ENCODE peak calls at places on chromosomes 11 and 22, in five cellular contexts. W is lower leg skin, P is body of pancreas, E is esophagus squamous epithelium, O is IMR-90. D is an unnamed sample.

GRCh38 chr22:27370281-27370680 is 431.3 kb downstream of the MN1 start:
- DNase-seq in W (no peak), P (no peak), E (no peak), O (no peak), D (no peak)

GRCh38 chr11:19679952-19680823 is 32.4 kb upstream of the NAV2 start:
- DNase-seq in W (peak; percentile 87), P (peak; percentile 74), E (no peak), O (peak; percentile 99), D (peak; percentile 86)

GRCh38 chr11:26849009-26849408 is 127.1 kb upstream of the SLC5A12 start:
- DNase-seq in W (peak; percentile 64), P (peak; percentile 8), E (no peak), O (no peak), D (peak; percentile 41)

GRCh38 chr11:65847746-65848145 is 10.2 kb downstream of the CFL1 start:
- DNase-seq in W (no peak), P (no peak), E (no peak), O (no peak), D (no peak)

GRCh38 chr22:29260031-29260560 is 7.7 kb downstream of the RHBDD3 start:
- DNase-seq in W (no peak), P (no peak), E (no peak), O (no peak), D (no peak)

GRCh38 chr22:23242473-23243001 is 62.2 kb downstream of the BCR start:
- DNase-seq in W (no peak), P (no peak), E (no peak), O (peak; percentile 46), D (no peak)

GRCh38 chr22:17132112-17132511 is 11.0 kb upstream of the TMEM121B start:
- DNase-seq in W (no peak), P (no peak), E (no peak), O (no peak), D (no peak)

GRCh38 chr22:38824587-38824986 is 19.2 kb downstream of the NPTXR start:
- DNase-seq in W (no peak), P (peak; percentile 45), E (no peak), O (peak; percentile 75), D (peak; percentile 31)

GRCh38 chr11:118443590-118444218 is 7.4 kb downstream of the KMT2A start:
- DNase-seq in W (no peak), P (no peak), E (no peak), O (no peak), D (no peak)

GRCh38 chr11:69044111-69045013 is 4.4 kb upstream of the TPCN2 start:
- DNase-seq in W (peak; percentile 53), P (peak; percentile 79), E (no peak), O (peak; percentile 72), D (no peak)

GRCh38 chr11:45885921-45886721 is 670 bp downstream of the MAPK8IP1 start:
- DNase-seq in W (no peak), P (no peak), E (no peak), O (no peak), D (no peak)

GRCh38 chr11:124928942-124929663 is 6.7 kb downstream of the HEPACAM start:
- DNase-seq in W (no peak), P (peak; percentile 16), E (no peak), O (no peak), D (no peak)

GRCh38 chr11:115613986-115614625 is 109.9 kb upstream of the CADM1 start:
- DNase-seq in W (no peak), P (no peak), E (no peak), O (peak; percentile 90), D (no peak)

GRCh38 chr11:103537904-103538502 is 428.8 kb downstream of the DYNC2H1 start:
- DNase-seq in W (no peak), P (no peak), E (no peak), O (peak; percentile 47), D (no peak)

GRCh38 chr22:38504731-38505594 is 1.1 kb downstream of the DDX17 start:
- DNase-seq in W (no peak), P (peak; percentile 80), E (no peak), O (peak; percentile 48), D (peak; percentile 37)

GRCh38 chr22:40385041-40385782 is 14.8 kb downstream of the SGSM3 start:
- DNase-seq in W (no peak), P (peak; percentile 34), E (no peak), O (no peak), D (no peak)

GRCh38 chr11:67648140-67648795 is 2.3 kb downstream of the ACY3 start:
- DNase-seq in W (no peak), P (peak; percentile 76), E (no peak), O (no peak), D (no peak)

GRCh38 chr11:15806217-15806616 is 550.1 kb downstream of the SOX6 start:
- DNase-seq in W (no peak), P (no peak), E (no peak), O (no peak), D (no peak)

GRCh38 chr11:46769636-46770221 is 50.7 kb downstream of the F2 start:
- DNase-seq in W (no peak), P (no peak), E (no peak), O (no peak), D (no peak)

GRCh38 chr11:19929147-19929546 is 216.5 kb downstream of the NAV2 start:
- DNase-seq in W (no peak), P (no peak), E (no peak), O (no peak), D (no peak)

GRCh38 chr11:115398333-115398732 is 105.9 kb downstream of the CADM1 start:
- DNase-seq in W (no peak), P (no peak), E (no peak), O (peak; percentile 40), D (no peak)

GRCh38 chr22:26479792-26480610 is 3.6 kb downstream of the HPS4 start:
- DNase-seq in W (no peak), P (no peak), E (no peak), O (no peak), D (no peak)

GRCh38 chr11:67613960-67614715 is 7.4 kb downstream of the NDUFV1 start:
- DNase-seq in W (no peak), P (peak; percentile 68), E (no peak), O (peak; percentile 13), D (peak; percentile 83)

GRCh38 chr11:123187670-123188507 is 7.2 kb downstream of the CLMP start:
- DNase-seq in W (no peak), P (no peak), E (no peak), O (peak; percentile 63), D (no peak)

GRCh38 chr11:120182357-120182756 is 28.5 kb upstream of the OAF start:
- DNase-seq in W (peak; percentile 12), P (no peak), E (no peak), O (no peak), D (no peak)

GRCh38 chr11:79393362-79394043 is 47.3 kb downstream of the TENM4 start:
- DNase-seq in W (no peak), P (peak; percentile 8), E (no peak), O (no peak), D (no peak)

GRCh38 chr22:49154433-49154832 is 673.2 kb downstream of the BRD1 start:
- DNase-seq in W (no peak), P (no peak), E (no peak), O (no peak), D (no peak)

GRCh38 chr11:20157768-20158167 is 2.5 kb downstream of the DBX1 start:
- DNase-seq in W (no peak), P (no peak), E (no peak), O (no peak), D (no peak)

GRCh38 chr22:28978158-28978557 is 83.5 kb downstream of the C22orf31 start:
- DNase-seq in W (no peak), P (no peak), E (no peak), O (peak; percentile 54), D (no peak)

GRCh38 chr11:123060265-123061000 is 1.5 kb downstream of the HSPA8 start:
- DNase-seq in W (no peak), P (no peak), E (no peak), O (no peak), D (no peak)

GRCh38 chr22:16783930-16784354 is 41.3 kb downstream of the XKR3 start:
- DNase-seq in W (no peak), P (no peak), E (no peak), O (no peak), D (no peak)

GRCh38 chr11:8040261-8040920 is 40.6 kb upstream of the TUB start:
- DNase-seq in W (no peak), P (no peak), E (no peak), O (no peak), D (peak; percentile 13)

DNA sequence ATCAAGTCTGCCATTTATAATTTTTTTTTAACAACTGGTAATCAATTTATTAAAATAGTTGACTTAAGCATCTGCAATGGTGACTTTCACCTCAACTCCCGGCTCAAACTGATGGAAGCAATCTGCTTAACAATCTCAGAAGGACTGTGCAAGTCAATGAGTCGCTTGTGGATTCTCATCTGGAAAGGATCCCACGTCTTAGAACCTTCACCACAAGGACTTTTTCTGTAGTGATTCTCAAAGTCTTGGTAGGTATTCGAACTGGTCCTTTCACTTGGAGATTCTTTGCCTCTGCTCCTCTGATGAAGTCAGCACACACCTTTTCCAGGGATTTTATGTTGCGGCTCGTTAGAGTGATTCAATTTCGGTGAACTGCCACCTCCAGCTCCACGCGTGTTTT is 7.3 kb downstream of the RSF1 start:
- DNase-seq in W (no peak), P (no peak), E (no peak), O (peak; percentile 65), D (no peak)
- TF ChIP-seq POLR2A in W (no peak), P (no peak), E (no peak), O (no peak), D (no peak)

GRCh38 chr11:1633864-1634263 is 4.3 kb downstream of the KRTAP5-5 start:
- DNase-seq in W (no peak), P (no peak), E (no peak), O (no peak), D (no peak)
- TF ChIP-seq CTCF in W (no peak), P (no peak), E (no peak), O (no peak), D (no peak)

DNA sequence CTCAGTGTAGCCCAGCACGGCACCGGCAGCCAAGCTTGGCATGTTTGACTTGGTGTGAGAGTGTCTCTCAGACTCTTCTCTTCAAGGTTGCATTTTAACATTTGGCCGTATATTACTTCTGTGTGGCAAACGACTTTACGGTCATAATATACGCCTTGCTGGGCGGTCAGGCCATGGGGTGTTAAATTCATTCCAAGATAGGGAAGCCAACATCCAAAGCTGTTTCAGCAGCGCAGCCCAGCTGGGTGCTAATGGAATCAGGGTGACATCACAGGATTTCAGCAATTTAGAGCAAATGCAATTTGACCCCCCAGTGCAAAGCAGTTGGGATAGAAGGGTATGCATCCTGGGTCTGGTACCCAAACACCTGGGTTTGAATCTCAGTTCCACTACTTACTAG is 16.7 kb upstream of the MYH9 start:
- DNase-seq in W (no peak), P (no peak), E (no peak), O (no peak), D (no peak)
- H3K4me3 ChIP-seq in W (no peak overlapping the region), P (no peak overlapping the region), E (no peak overlapping the region), O (no peak overlapping the region), D (no peak overlapping the region)

DNA sequence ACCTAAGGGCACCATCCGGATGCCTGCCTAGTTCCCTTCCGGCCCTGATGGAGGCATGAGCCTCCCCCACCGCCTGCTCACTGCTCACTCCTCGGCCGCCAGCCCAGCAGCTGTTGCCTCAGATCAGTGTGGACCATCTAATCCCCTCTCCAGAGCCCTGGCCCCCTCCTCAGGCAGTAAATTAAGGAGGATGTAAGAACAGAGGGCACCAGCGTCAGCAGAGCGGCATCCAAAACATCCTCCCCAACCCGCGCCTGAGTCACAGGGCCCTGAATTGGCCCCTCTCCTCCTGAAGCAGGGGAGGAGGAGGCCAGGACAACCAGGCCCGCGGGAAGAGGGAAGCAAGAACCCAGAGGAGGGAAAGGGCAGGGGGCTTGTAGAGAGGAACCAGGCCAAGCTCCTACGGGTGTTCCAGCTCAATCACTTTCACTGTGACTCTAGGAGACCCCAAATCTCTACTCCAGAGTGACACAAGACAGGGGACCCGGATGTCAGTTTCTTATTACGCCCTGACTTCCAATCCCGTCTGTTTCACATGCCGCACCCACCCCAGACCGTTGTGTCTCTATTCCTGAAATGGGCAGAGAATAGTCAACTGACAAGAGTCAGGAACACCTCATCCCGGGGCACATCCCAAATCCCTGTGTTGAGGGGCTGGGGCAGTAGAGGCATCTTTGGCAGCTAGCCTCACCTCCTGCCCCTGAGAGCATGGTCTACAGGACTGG is 31.3 kb upstream of the MYOD1 start:
- DNase-seq in W (no peak), P (no peak), E (no peak), O (no peak), D (no peak)
- TF ChIP-seq POLR2A in W (no peak), P (no peak), E (no peak), O (no peak), D (no peak)

D was measured in upper lobe of left lung.